ENCODE peak calls at places on chromosomes 6 and 20, in eight cellular contexts. W, T, D, J, M, K, V and G are unnamed samples.

GRCh38 chr20:18909254-18909653 is 95.7 kb downstream of the SCP2D1 start:
- DNase-seq in W (no peak), T (no peak), D (no peak), J (no peak), M (no peak), K (no peak), V (no peak), G (no peak)

GRCh38 chr20:31674895-31675827 is 37.4 kb downstream of the COX4I2 start:
- DNase-seq in W (peak), T (peak), D (peak), J (no peak), M (peak), K (peak), V (peak), G (peak)

GRCh38 chr6:30006170-30007131 is 54.6 kb upstream of the POLR1H start:
- DNase-seq in W (peak), T (peak), D (peak), J (no peak), M (peak), K (peak), V (peak), G (peak)

GRCh38 chr6:86306210-86306609 is 631.1 kb upstream of the HTR1E start:
- DNase-seq in W (no peak), T (no peak), D (no peak), J (no peak), M (no peak), K (no peak), V (no peak), G (no peak)

GRCh38 chr6:168043848-168044415 is 35.1 kb downstream of the FRMD1 start:
- DNase-seq in W (no peak), T (no peak), D (peak), J (no peak), M (no peak), K (no peak), V (no peak), G (no peak)

GRCh38 chr6:132087391-132087790 is 136.2 kb upstream of the CCN2 start:
- DNase-seq in W (no peak), T (no peak), D (no peak), J (no peak), M (no peak), K (no peak), V (no peak), G (no peak)

GRCh38 chr6:34839696-34840352 is 47.9 kb downstream of the BLTP3A start:
- DNase-seq in W (no peak), T (no peak), D (no peak), J (peak), M (peak), K (no peak), V (no peak), G (peak)

GRCh38 chr6:43820486-43820885 is 50.5 kb downstream of the VEGFA start:
- DNase-seq in W (no peak), T (no peak), D (no peak), J (no peak), M (no peak), K (no peak), V (no peak), G (no peak)

GRCh38 chr20:38113401-38114325 is 51.4 kb downstream of the TGM2 start:
- DNase-seq in W (no peak), T (no peak), D (no peak), J (peak), M (no peak), K (no peak), V (no peak), G (peak)

GRCh38 chr6:132333639-132334516 is 67.4 kb downstream of the MOXD1 start:
- DNase-seq in W (peak), T (no peak), D (no peak), J (peak), M (peak), K (no peak), V (no peak), G (peak)

GRCh38 chr6:145963216-145964068 is 716 bp downstream of the SHPRH start:
- DNase-seq in W (no peak), T (no peak), D (peak), J (peak), M (peak), K (peak), V (peak), G (peak)

GRCh38 chr20:40422665-40423064 is 266.4 kb downstream of the MAFB start:
- DNase-seq in W (no peak), T (no peak), D (no peak), J (no peak), M (no peak), K (no peak), V (no peak), G (no peak)

GRCh38 chr20:57708694-57709673 is 831 bp downstream of the PMEPA1 start:
- DNase-seq in W (peak), T (peak), D (peak), J (no peak), M (peak), K (no peak), V (peak), G (no peak)

GRCh38 chr20:11544029-11544678 is 373.5 kb upstream of the BTBD3 start:
- DNase-seq in W (peak), T (no peak), D (no peak), J (peak), M (peak), K (no peak), V (peak), G (peak)

GRCh38 chr6:89148016-89148750 is 2.3 kb downstream of the PM20D2 start:
- DNase-seq in W (no peak), T (no peak), D (no peak), J (no peak), M (peak), K (no peak), V (no peak), G (no peak)

GRCh38 chr6:105189026-105189680 is 9.3 kb upstream of the POPDC3 start:
- DNase-seq in W (no peak), T (no peak), D (no peak), J (no peak), M (no peak), K (no peak), V (no peak), G (no peak)

GRCh38 chr6:112016335-112016734 is 37.6 kb upstream of the CCN6 start:
- DNase-seq in W (peak), T (no peak), D (no peak), J (no peak), M (peak), K (no peak), V (no peak), G (no peak)

GRCh38 chr6:30097902-30098606 is 14.8 kb downstream of the TRIM31 start:
- DNase-seq in W (no peak), T (no peak), D (no peak), J (no peak), M (no peak), K (no peak), V (no peak), G (no peak)

GRCh38 chr6:145235207-145235606 is 500.1 kb downstream of the EPM2A start:
- DNase-seq in W (no peak), T (no peak), D (no peak), J (no peak), M (peak), K (no peak), V (no peak), G (no peak)

GRCh38 chr6:1678201-1678600 is 68.5 kb downstream of the FOXC1 start:
- DNase-seq in W (no peak), T (no peak), D (no peak), J (no peak), M (no peak), K (no peak), V (no peak), G (peak)

GRCh38 chr6:137093183-137094069 is 48.7 kb upstream of the IL20RA start:
- DNase-seq in W (no peak), T (no peak), D (no peak), J (no peak), M (no peak), K (no peak), V (no peak), G (no peak)

GRCh38 chr6:137272403-137272802 is 53.2 kb upstream of the IFNGR1 start:
- DNase-seq in W (no peak), T (no peak), D (no peak), J (no peak), M (peak), K (no peak), V (no peak), G (no peak)

GRCh38 chr6:89817481-89817880 is 2.1 kb downstream of the MDN1 start:
- DNase-seq in W (no peak), T (no peak), D (no peak), J (no peak), M (no peak), K (no peak), V (no peak), G (no peak)

GRCh38 chr6:1514078-1514477 is 95.6 kb upstream of the FOXC1 start:
- DNase-seq in W (no peak), T (no peak), D (no peak), J (no peak), M (no peak), K (no peak), V (no peak), G (no peak)

GRCh38 chr6:155126727-155127439 is 131.8 kb downstream of the TIAM2 start:
- DNase-seq in W (no peak), T (no peak), D (no peak), J (peak), M (peak), K (no peak), V (peak), G (no peak)

GRCh38 chr6:125747589-125748533 is 1.6 kb upstream of the HEY2 start:
- DNase-seq in W (peak), T (peak), D (peak), J (no peak), M (no peak), K (peak), V (peak), G (peak)

GRCh38 chr6:19664878-19665715 is 172.1 kb upstream of the ID4 start:
- DNase-seq in W (no peak), T (no peak), D (no peak), J (no peak), M (no peak), K (no peak), V (no peak), G (no peak)

GRCh38 chr20:25079171-25079570 is 2.8 kb downstream of the VSX1 start:
- DNase-seq in W (no peak), T (no peak), D (no peak), J (no peak), M (no peak), K (no peak), V (no peak), G (no peak)

GRCh38 chr6:80316655-80317332 is 210.3 kb downstream of the BCKDHB start:
- DNase-seq in W (no peak), T (no peak), D (no peak), J (no peak), M (no peak), K (no peak), V (no peak), G (no peak)

GRCh38 chr20:57530327-57530981 is 5.5 kb upstream of the CTCFL start:
- DNase-seq in W (no peak), T (no peak), D (no peak), J (no peak), M (no peak), K (no peak), V (no peak), G (no peak)

GRCh38 chr6:35415065-35415880 is 36.9 kb upstream of the FANCE start:
- DNase-seq in W (peak), T (peak), D (peak), J (peak), M (peak), K (peak), V (peak), G (peak)

GRCh38 chr20:49676581-49677291 is 36.9 kb downstream of the B4GALT5 start:
- DNase-seq in W (no peak), T (no peak), D (no peak), J (peak), M (peak), K (no peak), V (peak), G (peak)

GRCh38 chr6:39587080-39587479 is 138.1 kb downstream of the KIF6 start:
- DNase-seq in W (no peak), T (no peak), D (no peak), J (no peak), M (no peak), K (no peak), V (no peak), G (no peak)

DNA sequence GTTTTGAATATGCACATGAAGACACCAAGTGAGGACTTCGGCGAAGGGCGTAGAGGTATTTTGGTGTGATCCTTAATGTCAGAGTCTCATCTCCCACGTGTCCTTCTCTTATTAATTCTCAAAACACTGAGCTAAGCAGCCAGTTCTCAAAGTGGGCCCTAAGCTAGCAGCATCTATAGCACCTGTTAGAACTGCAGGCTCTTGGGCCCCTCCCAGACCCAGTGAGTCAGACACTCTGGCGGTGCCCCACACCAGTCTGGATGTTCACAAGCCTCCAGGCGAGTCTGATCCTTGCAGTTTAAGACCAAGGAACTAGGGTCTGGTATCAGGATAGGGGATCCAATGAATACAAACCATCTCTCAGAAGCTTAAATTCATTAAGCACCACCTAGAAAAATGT is 292.2 kb downstream of the QKI start:
- DNase-seq in W (no peak), T (no peak), D (no peak), J (no peak), M (no peak), K (no peak), V (no peak), G (no peak)
- H3K4me3 ChIP-seq in W (no peak), T (no peak), D (no peak), J (no peak), M (no peak), K (no peak), V (no peak), G (no peak)

GRCh38 chr6:28880519-28880893 is 43.3 kb downstream of the TRIM27 start:
- DNase-seq in W (no peak), T (no peak), D (no peak), J (no peak), M (no peak), K (no peak), V (no peak), G (no peak)
- H3K27ac ChIP-seq in W (no peak), T (no peak), D (no peak), J (peak), M (no peak), K (peak), V (no peak), G (no peak)

DNA sequence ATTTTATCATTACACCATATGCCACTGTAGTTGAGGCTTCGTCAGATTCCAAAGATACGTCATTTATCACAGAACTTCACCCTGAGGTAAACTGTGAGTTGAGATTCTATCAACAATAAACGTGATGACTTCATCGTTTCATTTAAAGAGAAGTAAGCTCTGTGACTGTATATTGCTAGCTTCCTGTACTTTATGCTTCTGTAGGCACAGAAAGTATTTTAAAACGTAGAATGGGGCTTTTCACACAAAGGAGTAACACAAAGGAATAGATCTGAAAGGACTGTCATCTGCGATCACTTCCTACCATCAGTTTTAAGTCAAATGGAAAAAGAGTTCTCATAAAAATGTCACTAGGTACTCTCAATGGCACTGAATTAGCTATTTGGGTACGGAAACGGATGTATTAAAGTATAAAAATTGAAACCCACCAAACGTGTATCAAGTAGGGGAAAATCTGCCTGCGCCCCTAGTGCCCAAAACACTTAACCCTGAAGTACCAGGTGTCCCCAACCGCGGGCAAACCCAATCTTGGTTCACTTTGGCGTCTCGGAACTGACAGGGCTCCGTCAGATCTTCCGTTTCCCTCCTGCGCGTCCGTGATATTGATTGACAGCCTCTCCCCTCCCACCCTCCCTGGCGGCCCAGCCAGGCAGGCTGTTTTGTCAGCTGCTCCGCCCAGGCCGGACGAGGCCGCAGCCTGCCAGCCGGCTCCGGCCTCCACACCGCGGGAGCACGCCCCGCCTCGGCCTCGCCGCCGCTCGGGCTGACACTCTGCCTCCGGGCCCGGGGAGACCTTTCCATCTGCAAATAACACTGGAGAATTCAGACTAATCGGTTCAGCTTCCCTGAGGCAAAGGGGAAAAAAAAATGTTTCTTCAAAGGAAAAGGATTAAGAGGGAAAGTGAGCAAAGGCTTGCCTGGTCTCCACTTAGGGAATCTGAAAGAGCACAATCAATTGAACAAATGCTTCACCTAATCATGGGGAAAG is 234.7 kb upstream of the MCHR2 start:
- DNase-seq in W (peak), T (no peak), D (peak), J (peak), M (peak), K (peak), V (peak), G (peak)
- TF ChIP-seq POLR2A in W (no peak), T (no peak), D (no peak), J (peak), M (no peak), K (no peak), V (no peak), G (no peak)

GRCh38 chr20:63641792-63642517 is 11.3 kb downstream of the STMN3 start:
- DNase-seq in W (peak), T (peak), D (peak), J (peak), M (peak), K (peak), V (peak), G (peak)

GRCh38 chr20:63642518-63643247 is 10.5 kb downstream of the STMN3 start:
- DNase-seq in W (no peak), T (peak), D (no peak), J (no peak), M (no peak), K (peak), V (no peak), G (peak)

GRCh38 chr20:63639093-63639860 is 12.4 kb upstream of the GMEB2 start:
- DNase-seq in W (peak), T (no peak), D (no peak), J (no peak), M (no peak), K (no peak), V (peak), G (no peak)

GRCh38 chr20:63641146-63641791 is 12.0 kb downstream of the STMN3 start:
- DNase-seq in W (no peak), T (no peak), D (no peak), J (peak), M (no peak), K (peak), V (peak), G (peak)

DNA sequence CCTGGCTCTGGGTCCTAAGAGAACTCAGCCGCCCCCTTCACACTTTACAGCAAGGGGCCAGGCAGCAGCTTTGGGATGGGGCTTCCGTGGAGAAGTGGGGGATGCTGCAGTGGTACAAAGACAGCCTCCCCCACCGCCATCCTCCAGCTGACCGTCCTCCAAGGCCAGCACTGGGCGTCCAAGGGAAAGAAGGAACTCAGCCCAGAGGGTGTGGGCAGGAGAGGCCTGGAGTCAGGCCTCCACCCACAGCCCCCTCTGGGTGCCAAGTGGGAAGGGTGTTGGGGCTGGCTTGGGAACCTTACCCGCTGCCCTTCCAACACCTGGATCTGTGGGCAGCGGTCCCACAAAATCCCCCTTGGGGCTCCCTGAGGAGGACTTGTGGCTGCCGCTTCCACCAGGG is 13.1 kb downstream of the STMN3 start:
- DNase-seq in W (no peak), T (no peak), D (no peak), J (no peak), M (no peak), K (no peak), V (no peak), G (no peak)
- H3K4me3 ChIP-seq in W (peak), T (no peak), D (no peak), J (no peak), M (no peak), K (peak), V (no peak), G (no peak)

GRCh38 chr6:3325210-3325609 is 66.5 kb downstream of the PSMG4 start:
- DNase-seq in W (no peak), T (no peak), D (peak), J (no peak), M (peak), K (peak), V (no peak), G (peak)

GRCh38 chr6:3327403-3327802 is 68.7 kb downstream of the PSMG4 start:
- DNase-seq in W (no peak), T (no peak), D (no peak), J (no peak), M (no peak), K (no peak), V (no peak), G (no peak)

GRCh38 chr6:3328145-3328544 is 69.4 kb downstream of the PSMG4 start:
- DNase-seq in W (no peak), T (no peak), D (peak), J (peak), M (peak), K (no peak), V (no peak), G (peak)

GRCh38 chr6:3326981-3327380 is 68.2 kb downstream of the PSMG4 start:
- DNase-seq in W (no peak), T (no peak), D (peak), J (no peak), M (no peak), K (no peak), V (no peak), G (no peak)

DNA sequence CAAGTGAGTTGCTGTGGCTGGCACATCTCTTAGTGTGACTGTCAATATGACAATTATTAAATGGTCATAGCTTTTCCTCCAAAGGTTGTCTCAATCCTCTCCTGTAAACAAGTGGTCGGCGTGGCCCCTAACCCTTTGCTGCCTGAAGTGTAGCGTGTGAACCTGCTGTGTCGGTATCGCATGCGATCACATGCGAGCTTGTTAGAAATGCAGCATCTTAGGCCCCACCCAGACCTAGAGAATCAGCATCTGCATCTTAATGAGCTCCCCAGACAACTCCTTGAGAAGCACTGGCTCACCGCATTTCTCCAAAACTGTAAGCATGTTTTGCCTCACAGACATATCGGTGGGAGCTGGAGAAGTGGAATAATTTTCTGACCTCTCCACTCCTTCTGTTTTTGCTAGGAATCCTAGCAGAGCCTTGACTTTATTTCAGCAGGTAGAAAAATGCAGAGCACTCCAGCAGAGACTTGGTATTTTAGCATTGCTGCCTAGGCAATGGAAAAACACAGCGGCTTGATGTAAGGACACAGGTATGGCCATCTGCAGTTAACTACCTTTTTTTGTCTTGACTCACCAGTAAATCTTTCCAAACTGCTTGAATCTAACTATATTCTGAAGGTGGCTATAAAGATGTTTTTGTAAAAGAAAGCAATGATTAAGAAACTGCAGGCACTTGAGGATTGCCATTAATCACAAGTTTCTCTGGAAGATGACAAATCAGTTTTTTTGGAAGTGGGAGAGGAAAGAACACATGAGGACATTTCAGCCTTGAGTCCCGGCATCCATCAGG is 67.6 kb downstream of the PSMG4 start:
- DNase-seq in W (no peak), T (no peak), D (peak), J (no peak), M (no peak), K (no peak), V (no peak), G (no peak)
- H3K27ac ChIP-seq in W (no peak), T (no peak), D (no peak), J (no peak), M (no peak), K (no peak), V (no peak), G (peak)